ENCODE peak calls at places on chromosome 19, in six cellular contexts. One of them, this sample, is unnamed.

GRCh38 chr19:44557933-44558332 is 28.5 kb upstream of the CEACAM20 start:
- DNase-seq in HepG2: no peak
- DNase-seq in H1: no peak
- DNase-seq in K562: no peak
- DNase-seq in WTC11: no peak
- DNase-seq in GM12878: no peak
- DNase-seq in this sample: no peak

GRCh38 chr19:681029-681626 is 4.9 kb downstream of the FSTL3 start:
- DNase-seq in H1: no peak
- DNase-seq in GM12878: no peak
- DNase-seq in K562: peak; percentile 95
- DNase-seq in HepG2: no peak
- DNase-seq in WTC11: peak; percentile 96
- DNase-seq in this sample: peak; percentile 96

GRCh38 chr19:46697142-46697960 is 19.6 kb downstream of the PRKD2 start:
- DNase-seq in H1: peak; percentile 96
- DNase-seq in K562: peak; percentile 99
- DNase-seq in WTC11: peak; percentile 100
- DNase-seq in GM12878: no peak
- DNase-seq in HepG2: no peak
- DNase-seq in this sample: peak; percentile 99

GRCh38 chr19:33749016-33749415 is 47.7 kb upstream of the KCTD15 start:
- DNase-seq in GM12878: no peak
- DNase-seq in K562: no peak
- DNase-seq in HepG2: no peak
- DNase-seq in WTC11: no peak
- DNase-seq in H1: no peak
- DNase-seq in this sample: no peak

GRCh38 chr19:10222201-10222890 is 8.8 kb downstream of the S1PR2 start:
- DNase-seq in K562: no peak
- DNase-seq in WTC11: no peak
- DNase-seq in H1: no peak
- DNase-seq in HepG2: no peak
- DNase-seq in GM12878: no peak
- DNase-seq in this sample: no peak

GRCh38 chr19:7533925-7534480 is 1.5 kb upstream of the PNPLA6 start:
- DNase-seq in GM12878: peak; percentile 37
- DNase-seq in H1: peak; percentile 56
- DNase-seq in HepG2: peak; percentile 67
- DNase-seq in K562: peak; percentile 81
- DNase-seq in WTC11: peak; percentile 83
- DNase-seq in this sample: peak; percentile 94

GRCh38 chr19:7515091-7515470 is 822 bp upstream of the ZNF358 start:
- DNase-seq in GM12878: no peak
- DNase-seq in K562: no peak
- DNase-seq in H1: no peak
- DNase-seq in WTC11: no peak
- DNase-seq in HepG2: no peak
- DNase-seq in this sample: no peak

GRCh38 chr19:47239610-47240296 is 8.8 kb upstream of the BBC3 start:
- DNase-seq in HepG2: no peak
- DNase-seq in WTC11: peak; percentile 83
- DNase-seq in H1: no peak
- DNase-seq in K562: no peak
- DNase-seq in GM12878: no peak
- DNase-seq in this sample: peak; percentile 84

GRCh38 chr19:16106121-16106520 is 5.6 kb upstream of the RAB8A start:
- DNase-seq in H1: no peak
- DNase-seq in K562: no peak
- DNase-seq in HepG2: no peak
- DNase-seq in WTC11: no peak
- DNase-seq in GM12878: no peak
- DNase-seq in this sample: no peak

GRCh38 chr19:51407631-51408131 is 9.8 kb downstream of the SIGLEC10 start:
- DNase-seq in HepG2: peak; percentile 74
- DNase-seq in GM12878: no peak
- DNase-seq in H1: no peak
- DNase-seq in K562: peak; percentile 77
- DNase-seq in WTC11: peak; percentile 47
- DNase-seq in this sample: peak; percentile 79

GRCh38 chr19:47430041-47430802 is 10.9 kb upstream of the MEIS3 start:
- DNase-seq in HepG2: no peak
- DNase-seq in GM12878: no peak
- DNase-seq in WTC11: peak; percentile 70
- DNase-seq in K562: no peak
- DNase-seq in H1: no peak
- DNase-seq in this sample: peak; percentile 79

DNA sequence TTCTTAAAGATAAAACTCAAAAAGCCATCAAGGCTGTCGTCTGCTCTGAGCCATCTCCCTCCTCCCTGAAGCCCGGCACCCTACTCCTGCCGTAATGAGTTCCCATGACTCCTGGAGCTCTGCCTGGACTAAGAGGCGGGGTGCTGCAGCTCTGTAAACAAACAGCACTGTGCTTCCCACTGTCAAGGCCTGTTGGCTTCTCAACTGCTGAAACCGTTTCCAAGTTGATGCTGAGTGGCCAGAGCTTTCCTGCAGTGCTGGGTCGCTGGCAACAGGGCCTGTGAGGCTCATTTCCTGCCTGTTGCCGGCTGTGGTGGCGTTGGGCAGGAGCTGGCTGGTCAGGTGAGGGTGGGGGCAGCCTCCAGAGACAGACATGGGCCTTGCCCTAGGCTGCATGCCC is 26.7 kb upstream of the ISYNA1 start:
- DNase-seq in GM12878: no peak
- DNase-seq in H1: no peak
- DNase-seq in WTC11: no peak
- DNase-seq in HepG2: peak; percentile 80
- DNase-seq in K562: no peak
- DNase-seq in this sample: no peak
- TF ChIP-seq CREB1 in GM12878: no peak
- TF ChIP-seq CREB1 in H1: no peak
- TF ChIP-seq CREB1 in WTC11: no peak
- TF ChIP-seq CREB1 in HepG2: no peak
- TF ChIP-seq CREB1 in K562: no peak
- TF ChIP-seq CREB1 in this sample: no peak

GRCh38 chr19:13763300-13763699 is 1.0 kb upstream of the MRI1 start:
- DNase-seq in H1: no peak
- DNase-seq in WTC11: no peak
- DNase-seq in K562: no peak
- DNase-seq in GM12878: no peak
- DNase-seq in HepG2: no peak
- DNase-seq in this sample: no peak

GRCh38 chr19:13766095-13766481 is 1.8 kb downstream of the MRI1 start:
- DNase-seq in WTC11: no peak
- DNase-seq in H1: no peak
- DNase-seq in HepG2: no peak
- DNase-seq in GM12878: no peak
- DNase-seq in K562: no peak
- DNase-seq in this sample: no peak

GRCh38 chr19:13765395-13766094 is 1.2 kb downstream of the MRI1 start:
- DNase-seq in K562: no peak
- DNase-seq in WTC11: no peak
- DNase-seq in GM12878: no peak
- DNase-seq in HepG2: peak; percentile 47
- DNase-seq in H1: no peak
- DNase-seq in this sample: peak; percentile 52

GRCh38 chr19:13764101-13764807 is at the start of gene MRI1:
- DNase-seq in HepG2: peak; percentile 39
- DNase-seq in WTC11: peak; percentile 62
- DNase-seq in H1: no peak
- DNase-seq in GM12878: no peak
- DNase-seq in K562: peak; percentile 92
- DNase-seq in this sample: peak; percentile 67

GRCh38 chr19:13764821-13765394 is 586 bp downstream of the MRI1 start:
- DNase-seq in H1: no peak
- DNase-seq in WTC11: peak; percentile 32
- DNase-seq in K562: peak; percentile 44
- DNase-seq in GM12878: no peak
- DNase-seq in HepG2: no peak
- DNase-seq in this sample: peak; percentile 58
- TF ChIP-seq CREB1 in H1: no peak
- TF ChIP-seq CREB1 in WTC11: no peak
- TF ChIP-seq CREB1 in K562: no peak
- TF ChIP-seq CREB1 in GM12878: no peak
- TF ChIP-seq CREB1 in HepG2: no peak
- TF ChIP-seq CREB1 in this sample: no peak

GRCh38 chr19:56120002-56120370 is 1.1 kb downstream of the ZNF787 start:
- DNase-seq in WTC11: no peak
- DNase-seq in K562: no peak
- DNase-seq in GM12878: no peak
- DNase-seq in H1: no peak
- DNase-seq in HepG2: no peak
- DNase-seq in this sample: no peak
- TF ChIP-seq CREB1 in WTC11: no peak
- TF ChIP-seq CREB1 in K562: no peak
- TF ChIP-seq CREB1 in GM12878: no peak
- TF ChIP-seq CREB1 in H1: no peak
- TF ChIP-seq CREB1 in HepG2: no peak
- TF ChIP-seq CREB1 in this sample: no peak

GRCh38 chr19:4319067-4319718 is 14.8 kb downstream of the FSD1 start:
- DNase-seq in WTC11: no peak
- DNase-seq in K562: no peak
- DNase-seq in GM12878: no peak
- DNase-seq in H1: no peak
- DNase-seq in HepG2: no peak
- DNase-seq in this sample: no peak
- TF ChIP-seq CREB1 in WTC11: no peak
- TF ChIP-seq CREB1 in K562: no peak
- TF ChIP-seq CREB1 in GM12878: no peak
- TF ChIP-seq CREB1 in H1: no peak
- TF ChIP-seq CREB1 in HepG2: no peak
- TF ChIP-seq CREB1 in this sample: no peak

GRCh38 chr19:36054119-36054732 is at the start of gene THAP8:
- DNase-seq in H1: peak; percentile 96
- DNase-seq in K562: peak; percentile 94
- DNase-seq in WTC11: peak; percentile 98
- DNase-seq in GM12878: peak; percentile 99
- DNase-seq in HepG2: peak; percentile 97
- DNase-seq in this sample: peak; percentile 99

GRCh38 chr19:36054733-36055686 is at the start of gene WDR62:
- DNase-seq in K562: peak; percentile 95
- DNase-seq in H1: no peak
- DNase-seq in WTC11: peak; percentile 97
- DNase-seq in HepG2: peak; percentile 85
- DNase-seq in GM12878: peak; percentile 4
- DNase-seq in this sample: peak; percentile 96

GRCh38 chr19:36049080-36049698 is 4.9 kb downstream of the THAP8 start:
- DNase-seq in K562: no peak
- DNase-seq in WTC11: no peak
- DNase-seq in HepG2: no peak
- DNase-seq in GM12878: no peak
- DNase-seq in H1: no peak
- DNase-seq in this sample: no peak

GRCh38 chr19:36051236-36051635 is 2.8 kb downstream of the THAP8 start:
- DNase-seq in GM12878: no peak
- DNase-seq in K562: peak; percentile 38
- DNase-seq in WTC11: peak; percentile 73
- DNase-seq in H1: no peak
- DNase-seq in HepG2: peak; percentile 56
- DNase-seq in this sample: peak; percentile 89

GRCh38 chr19:36051637-36052036 is 2.4 kb downstream of the THAP8 start:
- DNase-seq in HepG2: no peak
- DNase-seq in WTC11: peak; percentile 48
- DNase-seq in K562: no peak
- DNase-seq in H1: no peak
- DNase-seq in GM12878: no peak
- DNase-seq in this sample: peak; percentile 66
- TF ChIP-seq CREB1 in HepG2: no peak
- TF ChIP-seq CREB1 in WTC11: no peak
- TF ChIP-seq CREB1 in K562: no peak
- TF ChIP-seq CREB1 in H1: no peak
- TF ChIP-seq CREB1 in GM12878: no peak
- TF ChIP-seq CREB1 in this sample: no peak

GRCh38 chr19:14337510-14337909 is 43.7 kb upstream of the ADGRE5 start:
- DNase-seq in HepG2: no peak
- DNase-seq in WTC11: peak; percentile 82
- DNase-seq in H1: no peak
- DNase-seq in K562: peak; percentile 83
- DNase-seq in GM12878: no peak
- DNase-seq in this sample: peak; percentile 92
- TF ChIP-seq CREB1 in HepG2: no peak
- TF ChIP-seq CREB1 in WTC11: no peak
- TF ChIP-seq CREB1 in H1: no peak
- TF ChIP-seq CREB1 in K562: no peak
- TF ChIP-seq CREB1 in GM12878: no peak
- TF ChIP-seq CREB1 in this sample: no peak

This sample was measured in GM23338.